ENCODE peak calls at places on chromosomes 3 and 15, in six cellular contexts. L is GM12891, K is HepG2, O is H1, I is GM12878, Y is K562. E is an unnamed sample.

GRCh38 chr3:50674349-50675178 is at the start of gene DOCK3:
- DNase-seq in L (peak), K (no peak), O (no peak), I (no peak), Y (peak), E (peak)

GRCh38 chr3:159669753-159670152 is 318.9 kb upstream of the IL12A start:
- DNase-seq in L (no peak), K (no peak), O (no peak), I (no peak), Y (no peak), E (no peak)

GRCh38 chr3:9809615-9810356 is at the start of gene TTLL3:
- DNase-seq in L (peak), K (no peak), O (no peak), I (no peak), Y (peak), E (peak)

GRCh38 chr3:156206157-156206556 is 85.8 kb downstream of the KCNAB1 start:
- DNase-seq in L (no peak), K (no peak), O (no peak), I (no peak), Y (no peak), E (no peak)

GRCh38 chr15:64856429-64857145 is 14.9 kb downstream of the PLEKHO2 start:
- DNase-seq in L (no peak), K (peak), O (no peak), I (no peak), Y (no peak), E (no peak)

GRCh38 chr3:414063-414462 is 217.5 kb downstream of the CHL1 start:
- DNase-seq in L (no peak), K (no peak), O (no peak), I (no peak), Y (peak), E (no peak)

GRCh38 chr15:38854506-38854905 is 289.9 kb upstream of the RASGRP1 start:
- DNase-seq in L (no peak), K (no peak), O (no peak), I (no peak), Y (no peak), E (no peak)

GRCh38 chr3:195212033-195212748 is 58.8 kb downstream of the XXYLT1 start:
- DNase-seq in L (no peak), K (no peak), O (no peak), I (no peak), Y (no peak), E (no peak)

DNA sequence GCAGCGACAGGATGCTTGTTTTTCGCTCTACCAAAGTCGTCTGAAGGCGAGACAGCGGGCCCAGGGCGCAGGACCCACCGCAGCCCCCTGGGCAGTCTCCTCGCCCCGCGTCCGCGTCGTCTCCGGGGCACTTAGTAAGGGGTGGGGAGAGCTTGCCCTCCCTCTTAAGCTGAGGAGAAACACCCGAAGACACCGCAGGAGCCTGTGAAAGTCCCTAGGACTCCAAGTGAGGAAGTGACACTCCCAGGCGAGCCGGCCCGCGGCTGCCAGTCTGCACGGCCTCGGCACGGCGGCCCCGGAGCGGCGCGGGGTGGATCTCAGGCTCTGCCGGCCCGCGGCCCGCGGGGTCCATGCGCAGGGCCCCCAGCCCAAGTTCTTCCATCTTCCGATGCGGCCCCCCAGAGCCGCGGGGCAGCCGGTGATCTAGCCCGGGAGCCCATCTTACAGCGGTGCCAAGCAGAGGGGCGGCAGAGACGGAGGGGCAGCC is 262 bp downstream of the ARHGAP31 start:
- DNase-seq in L (peak), K (no peak), O (no peak), I (no peak), Y (no peak), E (peak)
- TF ChIP-seq POLR2A in L (no peak), K (no peak), O (no peak), I (peak), Y (no peak), E (peak)

DNA sequence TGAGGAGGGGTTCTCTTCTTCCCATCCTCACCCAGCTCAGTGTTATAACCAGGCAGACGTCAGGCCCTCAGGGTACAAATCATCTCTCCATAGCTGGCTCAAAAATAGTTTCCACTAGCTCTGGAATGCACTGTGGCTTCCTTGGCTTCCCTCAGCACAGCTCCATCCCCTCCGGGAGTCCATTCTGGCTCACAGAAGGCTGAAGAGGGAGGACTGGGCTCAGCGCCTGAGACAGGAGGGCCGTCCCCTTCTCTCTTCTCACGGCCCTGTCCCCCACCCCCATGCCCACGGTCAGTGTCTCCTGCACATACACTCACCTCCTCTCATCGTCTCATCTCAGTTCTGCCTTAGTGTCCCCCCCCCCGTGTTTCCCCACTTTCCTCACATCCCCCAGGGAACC is 50.1 kb downstream of the UMPS start:
- DNase-seq in L (no peak), K (no peak), O (no peak), I (no peak), Y (no peak), E (no peak)
- TF ChIP-seq TAF1 in L (no peak), K (no peak), O (no peak), I (no peak), Y (no peak), E (no peak)

DNA sequence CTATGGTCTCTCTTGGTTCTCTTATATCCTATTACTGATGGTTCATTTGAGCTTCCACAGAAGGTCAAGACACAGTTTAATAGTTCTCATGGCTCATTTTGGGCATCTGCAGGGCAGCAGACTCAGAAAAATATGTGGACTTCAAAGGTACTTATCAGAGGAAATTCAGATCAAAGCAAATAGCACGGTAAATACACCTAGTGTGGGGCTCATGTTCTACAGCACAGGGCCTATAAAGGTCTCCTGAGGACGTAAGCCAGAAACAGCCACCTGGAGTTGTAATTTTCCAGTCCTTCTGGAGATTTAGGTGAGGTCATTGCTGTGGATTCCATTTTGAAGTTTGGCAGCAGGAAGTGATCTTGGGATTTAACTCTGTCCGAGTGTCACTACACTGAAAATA is 134.5 kb upstream of the SGO1 start:
- DNase-seq in L (no peak), K (peak), O (no peak), I (no peak), Y (no peak), E (no peak)
- TF ChIP-seq POLR2AphosphoS5 in L (no peak), K (no peak), O (no peak), I (no peak), Y (no peak), E (no peak)

GRCh38 chr3:187738089-187738399 is 7.2 kb downstream of the BCL6 start:
- DNase-seq in L (no peak), K (no peak), O (no peak), I (no peak), Y (no peak), E (no peak)
- TF ChIP-seq POLR2A in L (no peak), K (no peak), O (no peak), I (no peak), Y (no peak), E (no peak)

GRCh38 chr3:71099997-71100719 is 483.4 kb downstream of the FOXP1 start:
- DNase-seq in L (no peak), K (no peak), O (no peak), I (no peak), Y (no peak), E (no peak)
- TF ChIP-seq TAF1 in L (no peak), K (no peak), O (no peak), I (no peak), Y (no peak), E (no peak)

DNA sequence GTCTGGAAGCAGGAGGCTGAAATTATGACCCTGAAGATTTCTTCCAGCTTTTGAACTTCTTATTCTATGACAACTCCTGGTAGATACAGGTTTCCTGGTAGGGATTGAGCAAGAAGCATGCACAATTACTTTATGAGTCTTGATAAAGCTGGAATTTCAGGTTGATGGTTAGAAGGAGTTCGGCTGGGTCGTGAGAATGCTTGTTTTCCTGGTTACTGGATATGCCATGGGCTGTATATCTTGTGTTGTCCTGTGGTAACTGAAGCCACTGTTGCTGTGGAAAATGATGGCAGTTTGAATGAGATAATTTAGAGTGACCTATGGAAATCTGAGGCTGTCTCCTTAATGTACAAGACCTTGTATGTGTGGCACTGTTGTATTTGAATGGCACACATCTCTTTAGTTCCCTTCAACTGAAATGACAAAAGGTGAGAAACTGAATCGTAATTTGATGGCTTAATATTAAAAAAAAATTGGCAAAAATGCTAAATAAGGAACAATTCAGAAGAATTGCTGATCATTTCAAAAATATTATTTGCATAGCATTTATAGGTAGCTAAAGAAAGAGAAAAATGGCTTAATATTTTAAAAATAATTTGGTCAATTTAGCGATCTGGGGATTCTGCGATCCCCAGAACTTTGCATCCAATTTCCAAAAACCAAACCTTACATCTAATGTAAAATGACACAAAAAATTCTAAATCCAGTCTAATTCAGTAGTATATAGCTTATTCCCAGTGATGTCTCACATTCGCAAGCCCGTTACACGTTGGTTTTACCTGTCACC is 1.1 kb upstream of the UBE2E1 start:
- DNase-seq in L (no peak), K (no peak), O (no peak), I (no peak), Y (no peak), E (no peak)
- TF ChIP-seq POLR2AphosphoS5 in L (no peak), K (no peak), O (no peak), I (no peak), Y (no peak), E (no peak)